ENCODE peak calls at places on chromosomes 12 and 14, in four cellular contexts. P is K562, T is HepG2, O is GM12878. D is an unnamed sample.
A peak's percentile ranks its signal among the peaks of the same experiment; 100 is the strongest.

GRCh38 chr12:2691340-2692111 is 103.2 kb upstream of the FKBP4 start:
- DNase-seq in T (no peak), P (peak; percentile 29), O (peak; percentile 15), D (no peak)

GRCh38 chr12:60195483-60195882 is 599.7 kb downstream of the SLC16A7 start:
- DNase-seq in P (no peak), O (no peak), T (no peak), D (no peak)

GRCh38 chr12:3483089-3483488 is 7.9 kb upstream of the PRMT8 start:
- DNase-seq in T (no peak), P (no peak), O (no peak), D (peak; percentile 27)

GRCh38 chr12:120762093-120762492 is 36.5 kb downstream of the ACADS start:
- DNase-seq in T (no peak), P (no peak), O (no peak), D (no peak)

GRCh38 chr12:117718559-117718958 is 250.2 kb downstream of the KSR2 start:
- DNase-seq in P (no peak), O (no peak), T (no peak), D (no peak)

GRCh38 chr12:9104087-9104486 is 11.6 kb downstream of the A2M start:
- DNase-seq in O (no peak), P (no peak), T (no peak), D (no peak)

GRCh38 chr12:8156845-8157244 is at the start of gene ZNF705A:
- DNase-seq in O (no peak), P (no peak), T (peak; percentile 29), D (no peak)

GRCh38 chr12:130649646-130650045 is 66.5 kb downstream of the RIMBP2 start:
- DNase-seq in T (no peak), O (no peak), P (no peak), D (no peak)

GRCh38 chr14:22506778-22507351 is 82.2 kb downstream of the DAD1 start:
- DNase-seq in T (no peak), P (no peak), O (no peak), D (no peak)

GRCh38 chr14:77347746-77348145 is 26.9 kb downstream of the GSTZ1 start:
- DNase-seq in O (no peak), P (no peak), T (no peak), D (no peak)

GRCh38 chr12:86634706-86635410 is 378.7 kb upstream of the MGAT4C start:
- DNase-seq in P (no peak), T (no peak), O (no peak), D (no peak)

GRCh38 chr14:54762296-54762695 is 140.3 kb downstream of the GCH1 start:
- DNase-seq in P (peak; percentile 22), O (no peak), T (no peak), D (no peak)

GRCh38 chr14:51139221-51139681 is 44.3 kb upstream of the TRIM9 start:
- DNase-seq in T (no peak), P (no peak), O (no peak), D (no peak)

GRCh38 chr14:92589213-92589852 is 75.8 kb downstream of the RIN3 start:
- DNase-seq in P (no peak), O (no peak), T (peak; percentile 34), D (no peak)

GRCh38 chr14:88983755-88984154 is 159.3 kb downstream of the TTC8 start:
- DNase-seq in O (no peak), P (no peak), T (no peak), D (no peak)

GRCh38 chr12:32309811-32310755 is 89.3 kb upstream of the FGD4 start:
- DNase-seq in O (no peak), T (no peak), P (no peak), D (no peak)
- TF ChIP-seq SP1 in O (no peak), T (no peak), P (no peak), D (no peak)

DNA sequence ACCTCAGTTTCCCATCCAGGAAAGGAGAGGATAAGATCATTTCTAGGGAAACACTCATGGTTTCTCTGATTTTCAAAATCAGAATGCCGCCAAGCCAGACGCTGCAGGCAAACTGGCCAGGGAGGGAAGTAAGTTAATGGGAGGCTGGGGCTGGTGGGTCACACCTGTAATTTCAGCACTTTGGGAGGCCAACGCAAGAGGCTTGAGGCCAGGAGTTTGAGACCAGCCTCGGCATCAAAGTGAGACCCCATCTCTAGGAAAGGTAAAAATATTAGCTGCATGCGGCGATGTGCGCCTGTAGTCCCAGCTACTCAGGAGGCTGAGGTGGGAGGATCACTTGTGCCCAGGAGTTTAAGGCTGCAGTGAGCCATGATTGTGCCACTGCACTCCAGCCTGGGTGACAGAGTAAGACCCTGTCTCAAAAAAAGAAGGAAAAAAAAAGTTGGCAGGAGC is 587 bp downstream of the SELPLG start:
- DNase-seq in O (no peak), T (no peak), P (no peak), D (no peak)
- TF ChIP-seq TARDBP in O (no peak), T (no peak), P (no peak), D (no peak)

GRCh38 chr12:116184766-116185165 is 92.7 kb downstream of the MED13L start:
- DNase-seq in T (no peak), O (no peak), P (no peak), D (no peak)
- TF ChIP-seq SP1 in T (no peak), O (no peak), P (no peak), D (no peak)

GRCh38 chr12:65534105-65534841 is 255.8 kb downstream of the MSRB3 start:
- DNase-seq in P (no peak), O (no peak), T (no peak), D (no peak)
- TF ChIP-seq TARDBP in P (no peak), O (no peak), T (no peak), D (no peak)

DNA sequence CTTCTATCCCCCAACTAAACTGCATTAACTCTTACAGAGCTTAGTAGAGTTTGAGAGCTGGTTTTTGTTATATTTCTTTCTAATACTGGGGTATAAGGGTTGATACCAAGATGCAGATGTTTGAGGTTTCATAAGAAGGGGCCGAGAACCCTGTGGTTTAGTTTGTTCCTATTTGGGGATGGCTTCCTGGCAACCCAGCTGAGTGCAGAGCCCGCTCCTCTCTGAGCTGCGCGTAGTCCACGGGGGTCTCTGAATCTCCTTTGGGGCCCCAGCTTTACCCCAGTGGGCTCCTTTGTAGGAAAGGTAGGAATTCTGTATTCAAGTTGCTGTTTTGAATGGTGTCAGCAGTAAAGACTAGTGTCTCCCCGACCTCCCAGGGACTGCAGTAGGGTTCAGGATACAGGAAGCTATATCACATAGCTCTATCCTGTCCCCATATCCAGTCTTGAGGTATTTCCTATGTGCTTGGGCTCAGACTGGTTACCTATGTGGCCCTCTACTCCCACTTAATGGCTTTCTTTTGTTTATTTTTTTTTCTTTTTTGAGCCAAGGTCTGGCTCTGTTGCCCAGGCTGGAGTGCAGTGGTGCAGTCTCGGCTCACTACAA is 25.4 kb downstream of the PLXNC1 start:
- DNase-seq in T (no peak), P (no peak), O (no peak), D (no peak)
- TF ChIP-seq SP1 in T (no peak), P (no peak), O (no peak), D (no peak)

GRCh38 chr12:125549836-125550235 is 484.6 kb downstream of the AACS start:
- DNase-seq in T (no peak), P (peak; percentile 17), O (no peak), D (no peak)

GRCh38 chr12:125544979-125545378 is 479.7 kb downstream of the AACS start:
- DNase-seq in P (no peak), T (no peak), O (no peak), D (no peak)

GRCh38 chr12:125552223-125552747 is 487.1 kb downstream of the AACS start:
- DNase-seq in O (no peak), T (no peak), P (no peak), D (no peak)

DNA sequence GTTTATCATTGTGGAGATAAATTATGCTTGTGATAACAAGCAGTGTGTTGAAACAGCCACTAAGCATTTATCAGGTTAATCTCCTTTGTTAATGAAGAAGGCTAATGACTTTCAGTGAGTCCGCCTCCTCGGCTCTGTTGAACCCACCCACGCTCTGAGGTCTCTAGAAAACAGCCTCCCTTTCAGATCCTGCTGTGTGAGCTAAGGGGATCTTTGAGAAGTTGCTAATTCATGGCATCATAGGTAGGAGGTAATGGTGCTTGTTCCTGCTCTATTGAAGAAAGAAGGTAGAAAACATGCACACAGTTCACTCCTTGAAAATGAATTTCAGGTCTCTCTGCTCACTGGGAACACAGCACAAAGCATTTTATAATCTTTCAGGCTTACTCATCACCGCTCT is 483.9 kb downstream of the AACS start:
- DNase-seq in O (no peak), P (no peak), T (no peak), D (no peak)
- TF ChIP-seq TARDBP in O (no peak), P (no peak), T (no peak), D (no peak)

GRCh38 chr12:20368653-20369163 is 371 bp downstream of the PDE3A start:
- DNase-seq in O (no peak), T (no peak), P (no peak), D (peak; percentile 35)

GRCh38 chr12:20366776-20367409 is 1.4 kb upstream of the PDE3A start:
- DNase-seq in T (no peak), P (no peak), O (no peak), D (no peak)

GRCh38 chr12:20370001-20370381 is 1.7 kb downstream of the PDE3A start:
- DNase-seq in P (no peak), O (no peak), T (no peak), D (peak; percentile 6)

GRCh38 chr12:20369164-20370000 is 1.0 kb downstream of the PDE3A start:
- DNase-seq in P (no peak), T (no peak), O (no peak), D (peak; percentile 29)

DNA sequence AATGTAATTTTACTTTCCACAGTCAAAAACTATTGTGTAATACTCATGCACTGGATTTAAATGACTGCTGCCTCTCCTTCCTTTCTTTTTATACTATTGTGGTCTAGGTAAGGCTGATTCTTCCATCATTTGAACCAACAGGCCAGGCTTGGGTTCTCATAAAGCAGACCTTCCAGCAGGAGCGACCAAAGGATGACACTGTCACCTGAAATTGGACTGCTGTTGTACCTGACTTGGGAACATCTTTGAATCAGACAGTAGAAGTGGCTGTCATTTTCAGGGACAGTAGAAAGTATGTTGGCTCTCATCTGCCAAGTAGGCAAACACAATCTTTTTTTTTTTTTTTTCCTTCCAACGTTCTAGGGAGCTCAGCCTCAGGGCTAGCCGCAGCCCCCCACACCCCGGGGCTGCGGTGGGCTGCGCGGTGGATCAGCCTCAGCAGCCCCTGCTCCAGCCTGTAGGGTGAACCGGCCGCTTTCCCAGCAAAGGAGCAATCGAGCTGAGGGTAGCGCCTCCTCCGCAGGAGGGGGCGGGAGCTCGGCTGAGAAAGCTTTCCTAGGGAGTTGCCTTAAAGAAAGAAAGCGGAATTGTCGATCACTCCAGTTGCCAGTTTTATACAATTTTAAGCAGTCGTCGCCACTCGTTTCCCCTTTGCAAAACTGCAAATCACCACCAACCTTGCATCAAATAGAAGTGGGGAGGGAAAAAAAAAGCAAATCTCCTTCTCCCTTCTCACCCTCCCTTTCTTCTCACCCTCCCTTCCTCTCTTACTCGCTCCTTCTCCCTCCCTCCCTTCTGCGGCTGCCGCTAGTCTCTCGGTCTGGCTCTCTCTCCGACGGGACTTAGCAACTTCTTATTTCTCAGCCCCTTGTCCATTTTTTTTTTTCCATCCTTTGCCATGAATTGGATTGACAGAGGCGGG is at the start of gene PDE3A:
- DNase-seq in O (no peak), P (no peak), T (no peak), D (peak; percentile 73)
- TF ChIP-seq SP1 in O (no peak), P (no peak), T (no peak), D (no peak)